ENCODE peak calls at places on chromosomes 3 and 15, in ten cellular contexts. Z, G, N, W, H, J, M, I, K and P are unnamed samples.
A peak's percentile ranks its signal among the peaks of the same experiment; 100 is the strongest.

GRCh38 chr3:11603628-11604027 is 40.1 kb downstream of the VGLL4 start:
- DNase-seq in Z (peak; percentile 86), G (no peak), N (no peak), W (peak; percentile 70), H (no peak), J (peak; percentile 95), M (peak; percentile 88), I (no peak), K (no peak), P (no peak)

GRCh38 chr3:127165036-127165435 is 27.9 kb upstream of the PRR23E start:
- DNase-seq in Z (no peak), G (no peak), N (no peak), W (no peak), H (no peak), J (no peak), M (no peak), I (no peak), K (no peak), P (no peak)

GRCh38 chr15:51262468-51262867 is 75.9 kb downstream of the CYP19A1 start:
- DNase-seq in Z (no peak), G (no peak), N (no peak), W (no peak), H (no peak), J (no peak), M (no peak), I (no peak), K (no peak), P (no peak)

GRCh38 chr3:74053970-74054369 is 429.2 kb upstream of the PDZRN3 start:
- DNase-seq in Z (no peak), G (no peak), N (no peak), W (no peak), H (no peak), J (no peak), M (no peak), I (no peak), K (no peak), P (no peak)

GRCh38 chr15:77059761-77060345 is 11.1 kb downstream of the TSPAN3 start:
- DNase-seq in Z (no peak), G (no peak), N (no peak), W (peak; percentile 47), H (no peak), J (peak; percentile 54), M (no peak), I (no peak), K (no peak), P (no peak)

GRCh38 chr3:42699511-42699971 is 3.1 kb downstream of the HHATL start:
- DNase-seq in Z (no peak), G (peak; percentile 17), N (no peak), W (no peak), H (no peak), J (no peak), M (no peak), I (no peak), K (no peak), P (no peak)

GRCh38 chr15:74129411-74130088 is 836 bp upstream of the ISLR2 start:
- DNase-seq in Z (no peak), G (no peak), N (no peak), W (peak; percentile 40), H (no peak), J (no peak), M (peak; percentile 54), I (no peak), K (no peak), P (peak; percentile 20)

GRCh38 chr15:39830166-39830565 is 47.5 kb upstream of the FSIP1 start:
- DNase-seq in Z (no peak), G (no peak), N (no peak), W (no peak), H (no peak), J (no peak), M (no peak), I (no peak), K (no peak), P (no peak)